ENCODE peak calls at places on chromosome 11, in ten cellular contexts. One of them, this sample, is unnamed. For H3K36me3 and H3K4me1, the result is how much of the 10 kb centered on the place peaks cover.

GRCh38 chr11:21567628-21568290 is 625.1 kb upstream of the ANO5 start:
- DNase-seq in PC-3: no peak
- DNase-seq in cardiac muscle cell: no peak
- DNase-seq in CD8-positive, alpha-beta T cell: no peak
- DNase-seq in heart right ventricle: no peak
- DNase-seq in neuronal stem cell: no peak
- DNase-seq in HCT116: no peak
- DNase-seq in mesenchymal stem cell: no peak
- DNase-seq in mammary epithelial cell: peak
- DNase-seq in GM23248: no peak
- DNase-seq in this sample: no peak

GRCh38 chr11:9046376-9046775 is 42.6 kb upstream of the NRIP3 start:
- DNase-seq in mammary epithelial cell: no peak
- DNase-seq in GM23248: no peak
- DNase-seq in mesenchymal stem cell: no peak
- DNase-seq in PC-3: no peak
- DNase-seq in CD8-positive, alpha-beta T cell: no peak
- DNase-seq in heart right ventricle: no peak
- DNase-seq in neuronal stem cell: no peak
- DNase-seq in cardiac muscle cell: no peak
- DNase-seq in HCT116: no peak
- DNase-seq in this sample: no peak

GRCh38 chr11:121890377-121890776 is 225.6 kb downstream of the BLID start:
- DNase-seq in mesenchymal stem cell: peak
- DNase-seq in HCT116: no peak
- DNase-seq in CD8-positive, alpha-beta T cell: no peak
- DNase-seq in mammary epithelial cell: peak
- DNase-seq in neuronal stem cell: no peak
- DNase-seq in GM23248: peak
- DNase-seq in cardiac muscle cell: peak
- DNase-seq in heart right ventricle: no peak
- DNase-seq in PC-3: peak
- DNase-seq in this sample: no peak

GRCh38 chr11:3122775-3123201 is 42.3 kb downstream of the OSBPL5 start:
- DNase-seq in cardiac muscle cell: no peak
- DNase-seq in heart right ventricle: peak
- DNase-seq in PC-3: no peak
- DNase-seq in mesenchymal stem cell: no peak
- DNase-seq in GM23248: no peak
- DNase-seq in mammary epithelial cell: no peak
- DNase-seq in neuronal stem cell: no peak
- DNase-seq in CD8-positive, alpha-beta T cell: no peak
- DNase-seq in HCT116: no peak
- DNase-seq in this sample: no peak

GRCh38 chr11:114358711-114359110 is 41.6 kb downstream of the C11orf71 start:
- DNase-seq in HCT116: no peak
- DNase-seq in cardiac muscle cell: peak
- DNase-seq in heart right ventricle: no peak
- DNase-seq in PC-3: no peak
- DNase-seq in GM23248: peak
- DNase-seq in neuronal stem cell: no peak
- DNase-seq in CD8-positive, alpha-beta T cell: no peak
- DNase-seq in mesenchymal stem cell: no peak
- DNase-seq in mammary epithelial cell: peak
- DNase-seq in this sample: no peak

GRCh38 chr11:45102810-45103621 is 43.4 kb upstream of the PRDM11 start:
- DNase-seq in heart right ventricle: peak
- DNase-seq in cardiac muscle cell: peak
- DNase-seq in mammary epithelial cell: peak
- DNase-seq in PC-3: peak
- DNase-seq in HCT116: peak
- DNase-seq in CD8-positive, alpha-beta T cell: peak
- DNase-seq in neuronal stem cell: peak
- DNase-seq in GM23248: peak
- DNase-seq in mesenchymal stem cell: peak
- DNase-seq in this sample: peak

GRCh38 chr11:119480375-119481020 is 57.5 kb upstream of the THY1 start:
- DNase-seq in mesenchymal stem cell: no peak
- DNase-seq in cardiac muscle cell: no peak
- DNase-seq in PC-3: no peak
- DNase-seq in GM23248: no peak
- DNase-seq in heart right ventricle: no peak
- DNase-seq in neuronal stem cell: no peak
- DNase-seq in mammary epithelial cell: no peak
- DNase-seq in HCT116: no peak
- DNase-seq in CD8-positive, alpha-beta T cell: no peak
- DNase-seq in this sample: no peak

GRCh38 chr11:2760196-2760871 is 60.5 kb upstream of the KCNQ1OT1 start:
- DNase-seq in cardiac muscle cell: no peak
- DNase-seq in GM23248: no peak
- DNase-seq in CD8-positive, alpha-beta T cell: peak
- DNase-seq in mesenchymal stem cell: no peak
- DNase-seq in HCT116: no peak
- DNase-seq in mammary epithelial cell: no peak
- DNase-seq in neuronal stem cell: no peak
- DNase-seq in PC-3: no peak
- DNase-seq in heart right ventricle: no peak
- DNase-seq in this sample: no peak

GRCh38 chr11:38543311-38543710 is 1945.3 kb upstream of the RAG2 start:
- DNase-seq in mammary epithelial cell: peak
- DNase-seq in mesenchymal stem cell: peak
- DNase-seq in heart right ventricle: no peak
- DNase-seq in GM23248: no peak
- DNase-seq in CD8-positive, alpha-beta T cell: no peak
- DNase-seq in cardiac muscle cell: peak
- DNase-seq in HCT116: no peak
- DNase-seq in PC-3: peak
- DNase-seq in neuronal stem cell: no peak
- DNase-seq in this sample: no peak

GRCh38 chr11:93613432-93613831 is 48.0 kb upstream of the CEP295 start:
- DNase-seq in GM23248: no peak
- DNase-seq in PC-3: no peak
- DNase-seq in CD8-positive, alpha-beta T cell: no peak
- DNase-seq in heart right ventricle: no peak
- DNase-seq in mesenchymal stem cell: no peak
- DNase-seq in neuronal stem cell: no peak
- DNase-seq in HCT116: no peak
- DNase-seq in mammary epithelial cell: no peak
- DNase-seq in cardiac muscle cell: no peak
- DNase-seq in this sample: no peak

GRCh38 chr11:61947486-61948210 is 2.5 kb upstream of the BEST1 start:
- DNase-seq in heart right ventricle: peak
- DNase-seq in mesenchymal stem cell: peak
- DNase-seq in PC-3: peak
- DNase-seq in HCT116: peak
- DNase-seq in GM23248: peak
- DNase-seq in mammary epithelial cell: peak
- DNase-seq in cardiac muscle cell: peak
- DNase-seq in CD8-positive, alpha-beta T cell: peak
- DNase-seq in neuronal stem cell: peak
- DNase-seq in this sample: peak

GRCh38 chr11:11047851-11048610 is 190.2 kb upstream of the ZBED5 start:
- DNase-seq in heart right ventricle: no peak
- DNase-seq in mesenchymal stem cell: no peak
- DNase-seq in mammary epithelial cell: no peak
- DNase-seq in neuronal stem cell: no peak
- DNase-seq in CD8-positive, alpha-beta T cell: no peak
- DNase-seq in cardiac muscle cell: no peak
- DNase-seq in PC-3: no peak
- DNase-seq in HCT116: no peak
- DNase-seq in GM23248: no peak
- DNase-seq in this sample: no peak

GRCh38 chr11:33622806-33623205 is 77.8 kb downstream of the C11orf91 start:
- DNase-seq in PC-3: no peak
- DNase-seq in cardiac muscle cell: no peak
- DNase-seq in CD8-positive, alpha-beta T cell: no peak
- DNase-seq in mesenchymal stem cell: no peak
- DNase-seq in heart right ventricle: no peak
- DNase-seq in GM23248: no peak
- DNase-seq in HCT116: no peak
- DNase-seq in mammary epithelial cell: peak
- DNase-seq in neuronal stem cell: no peak
- DNase-seq in this sample: no peak
- H3K27ac ChIP-seq in PC-3: no peak
- H3K27ac ChIP-seq in cardiac muscle cell: no peak
- H3K27ac ChIP-seq in CD8-positive, alpha-beta T cell: no peak
- H3K27ac ChIP-seq in mesenchymal stem cell: no peak
- H3K27ac ChIP-seq in heart right ventricle: no peak
- H3K27ac ChIP-seq in GM23248: no peak
- H3K27ac ChIP-seq in HCT116: no peak
- H3K27ac ChIP-seq in mammary epithelial cell: no peak
- H3K27ac ChIP-seq in neuronal stem cell: no peak
- H3K27ac ChIP-seq in this sample: no peak

GRCh38 chr11:68762481-68762880 is 11.2 kb upstream of the TESMIN start:
- DNase-seq in PC-3: no peak
- DNase-seq in mammary epithelial cell: no peak
- DNase-seq in neuronal stem cell: no peak
- DNase-seq in GM23248: no peak
- DNase-seq in mesenchymal stem cell: no peak
- DNase-seq in cardiac muscle cell: no peak
- DNase-seq in HCT116: no peak
- DNase-seq in heart right ventricle: no peak
- DNase-seq in CD8-positive, alpha-beta T cell: no peak
- DNase-seq in this sample: no peak
- H3K36me3 ChIP-seq in PC-3: under half
- H3K36me3 ChIP-seq in mammary epithelial cell: under half
- H3K36me3 ChIP-seq in neuronal stem cell: under half
- H3K36me3 ChIP-seq in GM23248: under half
- H3K36me3 ChIP-seq in mesenchymal stem cell: under half
- H3K36me3 ChIP-seq in cardiac muscle cell: under half
- H3K36me3 ChIP-seq in HCT116: under half
- H3K36me3 ChIP-seq in heart right ventricle: half or more
- H3K36me3 ChIP-seq in CD8-positive, alpha-beta T cell: under half
- H3K36me3 ChIP-seq in this sample: under half

GRCh38 chr11:19961225-19961624 is 199.1 kb downstream of the DBX1 start:
- DNase-seq in mammary epithelial cell: no peak
- DNase-seq in HCT116: no peak
- DNase-seq in GM23248: no peak
- DNase-seq in CD8-positive, alpha-beta T cell: no peak
- DNase-seq in PC-3: no peak
- DNase-seq in cardiac muscle cell: no peak
- DNase-seq in mesenchymal stem cell: no peak
- DNase-seq in heart right ventricle: no peak
- DNase-seq in neuronal stem cell: no peak
- DNase-seq in this sample: no peak
- H3K4me1 ChIP-seq in mammary epithelial cell: under half
- H3K4me1 ChIP-seq in HCT116: under half
- H3K4me1 ChIP-seq in GM23248: under half
- H3K4me1 ChIP-seq in CD8-positive, alpha-beta T cell: under half
- H3K4me1 ChIP-seq in PC-3: under half
- H3K4me1 ChIP-seq in cardiac muscle cell: under half
- H3K4me1 ChIP-seq in mesenchymal stem cell: under half
- H3K4me1 ChIP-seq in heart right ventricle: under half
- H3K4me1 ChIP-seq in neuronal stem cell: under half
- H3K4me1 ChIP-seq in this sample: under half

GRCh38 chr11:103183981-103184592 is 74.9 kb downstream of the DYNC2H1 start:
- DNase-seq in HCT116: no peak
- DNase-seq in GM23248: no peak
- DNase-seq in mesenchymal stem cell: peak
- DNase-seq in neuronal stem cell: no peak
- DNase-seq in PC-3: no peak
- DNase-seq in heart right ventricle: no peak
- DNase-seq in cardiac muscle cell: peak
- DNase-seq in CD8-positive, alpha-beta T cell: no peak
- DNase-seq in mammary epithelial cell: no peak
- DNase-seq in this sample: no peak
- H3K27ac ChIP-seq in HCT116: no peak
- H3K27ac ChIP-seq in GM23248: no peak
- H3K27ac ChIP-seq in mesenchymal stem cell: no peak
- H3K27ac ChIP-seq in neuronal stem cell: no peak
- H3K27ac ChIP-seq in PC-3: no peak
- H3K27ac ChIP-seq in heart right ventricle: no peak
- H3K27ac ChIP-seq in cardiac muscle cell: no peak
- H3K27ac ChIP-seq in CD8-positive, alpha-beta T cell: no peak
- H3K27ac ChIP-seq in mammary epithelial cell: no peak
- H3K27ac ChIP-seq in this sample: no peak

GRCh38 chr11:125179895-125180294 is 15.3 kb downstream of the PKNOX2 start:
- DNase-seq in cardiac muscle cell: no peak
- DNase-seq in HCT116: no peak
- DNase-seq in mesenchymal stem cell: no peak
- DNase-seq in heart right ventricle: no peak
- DNase-seq in CD8-positive, alpha-beta T cell: no peak
- DNase-seq in mammary epithelial cell: no peak
- DNase-seq in PC-3: no peak
- DNase-seq in GM23248: no peak
- DNase-seq in neuronal stem cell: no peak
- DNase-seq in this sample: no peak

GRCh38 chr11:125183641-125184040 is 19.1 kb downstream of the PKNOX2 start:
- DNase-seq in CD8-positive, alpha-beta T cell: no peak
- DNase-seq in cardiac muscle cell: no peak
- DNase-seq in HCT116: no peak
- DNase-seq in mesenchymal stem cell: no peak
- DNase-seq in mammary epithelial cell: no peak
- DNase-seq in GM23248: no peak
- DNase-seq in neuronal stem cell: no peak
- DNase-seq in heart right ventricle: no peak
- DNase-seq in PC-3: no peak
- DNase-seq in this sample: no peak

GRCh38 chr11:125179346-125179745 is 14.8 kb downstream of the PKNOX2 start:
- DNase-seq in GM23248: no peak
- DNase-seq in cardiac muscle cell: no peak
- DNase-seq in mammary epithelial cell: no peak
- DNase-seq in mesenchymal stem cell: no peak
- DNase-seq in heart right ventricle: no peak
- DNase-seq in PC-3: no peak
- DNase-seq in HCT116: no peak
- DNase-seq in CD8-positive, alpha-beta T cell: no peak
- DNase-seq in neuronal stem cell: no peak
- DNase-seq in this sample: no peak

GRCh38 chr11:125182522-125182921 is 18.0 kb downstream of the PKNOX2 start:
- DNase-seq in heart right ventricle: no peak
- DNase-seq in mesenchymal stem cell: no peak
- DNase-seq in cardiac muscle cell: no peak
- DNase-seq in PC-3: no peak
- DNase-seq in neuronal stem cell: no peak
- DNase-seq in mammary epithelial cell: no peak
- DNase-seq in CD8-positive, alpha-beta T cell: no peak
- DNase-seq in GM23248: no peak
- DNase-seq in HCT116: no peak
- DNase-seq in this sample: no peak

DNA sequence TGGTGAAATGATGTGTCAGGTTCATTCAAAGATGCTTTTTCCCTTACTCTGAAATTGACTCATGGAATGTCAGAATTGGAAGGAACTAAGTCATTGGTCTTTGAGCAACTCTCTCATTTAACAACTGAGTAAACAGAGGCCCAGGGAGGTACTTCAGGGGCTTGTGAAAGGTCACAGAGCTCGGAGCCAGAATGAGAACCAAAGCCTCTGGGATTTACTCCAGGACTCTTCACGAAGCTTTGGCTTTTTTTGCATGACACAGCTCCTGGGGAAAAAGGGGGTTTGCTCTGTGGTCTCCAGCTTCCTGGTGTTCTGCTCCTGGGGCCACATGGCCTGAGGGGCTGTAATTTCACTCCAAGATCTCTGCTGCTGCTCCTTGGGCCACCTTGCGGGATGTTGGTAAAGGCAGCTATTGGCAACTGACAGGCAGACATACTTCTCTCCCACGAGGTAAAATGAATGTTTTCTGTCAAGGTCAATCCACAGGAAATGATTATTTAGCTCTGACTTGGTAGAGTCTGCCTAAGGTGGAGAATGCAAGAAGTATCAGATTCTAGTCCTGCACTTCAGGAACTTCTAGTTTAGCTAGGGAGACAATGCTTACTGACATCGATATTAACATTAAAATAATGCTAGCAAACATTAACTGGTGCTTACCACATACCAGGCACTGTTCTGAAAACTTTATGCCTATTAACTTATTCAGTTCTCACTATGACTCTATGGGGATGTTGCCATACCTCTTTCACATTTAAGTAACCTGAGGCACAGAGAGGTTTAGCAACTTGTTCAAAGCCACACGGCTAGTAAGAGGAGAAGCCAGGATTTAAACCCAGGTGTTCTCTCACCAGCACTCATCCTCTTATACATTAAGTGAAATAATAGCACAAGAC is 16.1 kb downstream of the PKNOX2 start:
- DNase-seq in PC-3: peak
- DNase-seq in cardiac muscle cell: no peak
- DNase-seq in heart right ventricle: no peak
- DNase-seq in neuronal stem cell: no peak
- DNase-seq in mammary epithelial cell: no peak
- DNase-seq in mesenchymal stem cell: peak
- DNase-seq in GM23248: peak
- DNase-seq in HCT116: no peak
- DNase-seq in CD8-positive, alpha-beta T cell: no peak
- DNase-seq in this sample: no peak
- H3K36me3 ChIP-seq in PC-3: under half
- H3K36me3 ChIP-seq in cardiac muscle cell: under half
- H3K36me3 ChIP-seq in heart right ventricle: under half
- H3K36me3 ChIP-seq in neuronal stem cell: under half
- H3K36me3 ChIP-seq in mammary epithelial cell: under half
- H3K36me3 ChIP-seq in mesenchymal stem cell: under half
- H3K36me3 ChIP-seq in GM23248: under half
- H3K36me3 ChIP-seq in HCT116: under half
- H3K36me3 ChIP-seq in CD8-positive, alpha-beta T cell: under half
- H3K36me3 ChIP-seq in this sample: under half